ENCODE peak calls at places on chromosomes 11 and 22, in seven cellular contexts. One of them, this sample, is unnamed.

GRCh38 chr11:65883786-65884715 is 4.2 kb downstream of the FIBP start:
- DNase-seq in neuronal stem cell: no peak
- DNase-seq in trophoblast cell: no peak
- DNase-seq in H9: no peak
- DNase-seq in IMR-90: no peak
- DNase-seq in H1: no peak
- DNase-seq in mesendoderm: no peak
- DNase-seq in this sample: no peak

GRCh38 chr22:46063861-46064235 is 86.5 kb upstream of the PPARA start:
- DNase-seq in neuronal stem cell: no peak
- DNase-seq in trophoblast cell: no peak
- DNase-seq in H9: no peak
- DNase-seq in IMR-90: no peak
- DNase-seq in H1: no peak
- DNase-seq in mesendoderm: no peak
- DNase-seq in this sample: no peak

GRCh38 chr11:94563176-94563847 is 3.9 kb upstream of the PIWIL4 start:
- DNase-seq in neuronal stem cell: no peak
- DNase-seq in trophoblast cell: no peak
- DNase-seq in H9: no peak
- DNase-seq in IMR-90: peak
- DNase-seq in H1: no peak
- DNase-seq in mesendoderm: peak
- DNase-seq in this sample: peak

GRCh38 chr22:32880906-32881596 is 79.5 kb downstream of the TIMP3 start:
- DNase-seq in neuronal stem cell: no peak
- DNase-seq in trophoblast cell: no peak
- DNase-seq in H9: no peak
- DNase-seq in IMR-90: peak
- DNase-seq in H1: no peak
- DNase-seq in mesendoderm: peak
- DNase-seq in this sample: peak

GRCh38 chr11:326842-327580 is 6.4 kb upstream of the IFITM3 start:
- DNase-seq in neuronal stem cell: no peak
- DNase-seq in trophoblast cell: no peak
- DNase-seq in H9: no peak
- DNase-seq in IMR-90: peak
- DNase-seq in H1: no peak
- DNase-seq in mesendoderm: no peak
- DNase-seq in this sample: peak

GRCh38 chr11:115164774-115165173 is 339.4 kb downstream of the CADM1 start:
- DNase-seq in neuronal stem cell: no peak
- DNase-seq in trophoblast cell: no peak
- DNase-seq in H9: peak
- DNase-seq in IMR-90: no peak
- DNase-seq in H1: peak
- DNase-seq in mesendoderm: peak
- DNase-seq in this sample: peak

GRCh38 chr11:74543991-74544390 is 48.4 kb upstream of the POLD3 start:
- DNase-seq in neuronal stem cell: no peak
- DNase-seq in trophoblast cell: no peak
- DNase-seq in H9: no peak
- DNase-seq in IMR-90: no peak
- DNase-seq in H1: no peak
- DNase-seq in mesendoderm: peak
- DNase-seq in this sample: no peak

GRCh38 chr11:60111793-60112192 is 23.3 kb downstream of the MS4A2 start:
- DNase-seq in neuronal stem cell: no peak
- DNase-seq in trophoblast cell: no peak
- DNase-seq in H9: no peak
- DNase-seq in IMR-90: no peak
- DNase-seq in H1: no peak
- DNase-seq in mesendoderm: no peak
- DNase-seq in this sample: no peak

GRCh38 chr11:34585870-34586654 is 34.8 kb upstream of the EHF start:
- DNase-seq in neuronal stem cell: peak
- DNase-seq in trophoblast cell: no peak
- DNase-seq in H9: no peak
- DNase-seq in IMR-90: peak
- DNase-seq in H1: no peak
- DNase-seq in mesendoderm: peak
- DNase-seq in this sample: peak

GRCh38 chr11:17408641-17409040 is 20.2 kb upstream of the KCNJ11 start:
- DNase-seq in neuronal stem cell: no peak
- DNase-seq in trophoblast cell: no peak
- DNase-seq in H9: no peak
- DNase-seq in IMR-90: no peak
- DNase-seq in H1: no peak
- DNase-seq in mesendoderm: no peak
- DNase-seq in this sample: no peak

GRCh38 chr22:43750751-43751150 is 61.4 kb downstream of the EFCAB6 start:
- DNase-seq in neuronal stem cell: no peak
- DNase-seq in trophoblast cell: no peak
- DNase-seq in H9: no peak
- DNase-seq in IMR-90: no peak
- DNase-seq in H1: no peak
- DNase-seq in mesendoderm: no peak
- DNase-seq in this sample: no peak

GRCh38 chr11:6249822-6250555 is 9.6 kb upstream of the CCKBR start:
- DNase-seq in neuronal stem cell: no peak
- DNase-seq in trophoblast cell: peak
- DNase-seq in H9: no peak
- DNase-seq in IMR-90: peak
- DNase-seq in H1: no peak
- DNase-seq in mesendoderm: peak
- DNase-seq in this sample: peak

GRCh38 chr22:28670691-28671261 is 8.9 kb downstream of the TTC28 start:
- DNase-seq in neuronal stem cell: no peak
- DNase-seq in trophoblast cell: no peak
- DNase-seq in H9: no peak
- DNase-seq in IMR-90: peak
- DNase-seq in H1: no peak
- DNase-seq in mesendoderm: no peak
- DNase-seq in this sample: peak

GRCh38 chr11:33704240-33705002 is 3.8 kb upstream of the C11orf91 start:
- DNase-seq in neuronal stem cell: no peak
- DNase-seq in trophoblast cell: no peak
- DNase-seq in H9: no peak
- DNase-seq in IMR-90: no peak
- DNase-seq in H1: no peak
- DNase-seq in mesendoderm: no peak
- DNase-seq in this sample: no peak

GRCh38 chr11:17703951-17704350 is 15.4 kb upstream of the MYOD1 start:
- DNase-seq in neuronal stem cell: no peak
- DNase-seq in trophoblast cell: no peak
- DNase-seq in H9: no peak
- DNase-seq in IMR-90: peak
- DNase-seq in H1: no peak
- DNase-seq in mesendoderm: peak
- DNase-seq in this sample: no peak

GRCh38 chr11:44568706-44569473 is 3.4 kb downstream of the CD82 start:
- DNase-seq in neuronal stem cell: no peak
- DNase-seq in trophoblast cell: peak
- DNase-seq in H9: no peak
- DNase-seq in IMR-90: peak
- DNase-seq in H1: no peak
- DNase-seq in mesendoderm: no peak
- DNase-seq in this sample: peak

GRCh38 chr11:94838027-94838610 is 70.0 kb downstream of the AMOTL1 start:
- DNase-seq in neuronal stem cell: no peak
- DNase-seq in trophoblast cell: no peak
- DNase-seq in H9: no peak
- DNase-seq in IMR-90: no peak
- DNase-seq in H1: no peak
- DNase-seq in mesendoderm: no peak
- DNase-seq in this sample: no peak

GRCh38 chr11:57303280-57303989 is 21.3 kb downstream of the TNKS1BP1 start:
- DNase-seq in neuronal stem cell: no peak
- DNase-seq in trophoblast cell: no peak
- DNase-seq in H9: no peak
- DNase-seq in IMR-90: no peak
- DNase-seq in H1: no peak
- DNase-seq in mesendoderm: peak
- DNase-seq in this sample: no peak

GRCh38 chr22:50180727-50181521 is 4.8 kb upstream of the TRABD start:
- DNase-seq in neuronal stem cell: no peak
- DNase-seq in trophoblast cell: no peak
- DNase-seq in H9: no peak
- DNase-seq in IMR-90: no peak
- DNase-seq in H1: no peak
- DNase-seq in mesendoderm: no peak
- DNase-seq in this sample: no peak

DNA sequence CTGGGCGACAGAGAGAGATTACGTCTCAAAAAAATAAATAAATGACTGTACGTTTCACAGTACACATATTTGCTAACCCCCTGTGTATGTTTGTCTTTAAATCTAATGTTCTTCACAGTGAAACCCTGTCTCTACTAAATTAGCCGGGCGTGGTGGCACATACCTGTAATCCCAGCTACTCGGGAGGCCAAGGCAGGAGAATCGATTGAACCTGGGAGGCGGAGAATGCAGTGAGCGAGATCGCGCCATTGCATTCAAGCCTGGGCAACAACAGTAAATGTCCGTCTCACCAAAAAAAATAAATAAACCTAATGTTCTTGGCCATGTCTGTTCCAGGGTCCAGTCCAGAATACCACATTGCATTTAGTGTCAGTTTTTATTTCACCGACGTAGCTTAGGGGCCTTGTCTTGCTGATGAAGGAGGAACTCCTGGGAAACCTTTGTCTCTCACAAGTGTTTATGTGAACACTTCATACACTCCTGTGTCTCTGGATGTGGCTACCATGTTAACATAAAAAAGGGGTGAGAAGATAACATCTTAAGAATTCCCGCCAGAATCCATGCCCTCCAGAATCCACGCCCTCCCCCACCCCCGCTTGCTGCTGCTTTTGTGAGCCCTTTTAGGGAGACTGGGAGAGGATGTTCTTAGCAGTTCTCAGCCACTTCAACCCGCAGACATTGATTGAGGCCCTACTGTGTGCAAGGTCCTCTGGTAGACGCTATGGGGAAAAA is 5.0 kb upstream of the SERHL2 start:
- DNase-seq in neuronal stem cell: no peak
- DNase-seq in trophoblast cell: no peak
- DNase-seq in H9: no peak
- DNase-seq in IMR-90: no peak
- DNase-seq in H1: no peak
- DNase-seq in mesendoderm: peak
- DNase-seq in this sample: no peak
- H3K18ac ChIP-seq in neuronal stem cell: no peak
- H3K18ac ChIP-seq in trophoblast cell: no peak
- H3K18ac ChIP-seq in H9: no peak
- H3K18ac ChIP-seq in IMR-90: no peak
- H3K18ac ChIP-seq in H1: no peak
- H3K18ac ChIP-seq in mesendoderm: peak
- H3K18ac ChIP-seq in this sample: no peak

GRCh38 chr11:128477811-128478210 is 109.5 kb downstream of the ETS1 start:
- DNase-seq in neuronal stem cell: no peak
- DNase-seq in trophoblast cell: no peak
- DNase-seq in H9: no peak
- DNase-seq in IMR-90: no peak
- DNase-seq in H1: no peak
- DNase-seq in mesendoderm: no peak
- DNase-seq in this sample: no peak
- H3K18ac ChIP-seq in neuronal stem cell: no peak
- H3K18ac ChIP-seq in trophoblast cell: no peak
- H3K18ac ChIP-seq in H9: no peak
- H3K18ac ChIP-seq in IMR-90: no peak
- H3K18ac ChIP-seq in H1: no peak
- H3K18ac ChIP-seq in mesendoderm: no peak
- H3K18ac ChIP-seq in this sample: no peak

DNA sequence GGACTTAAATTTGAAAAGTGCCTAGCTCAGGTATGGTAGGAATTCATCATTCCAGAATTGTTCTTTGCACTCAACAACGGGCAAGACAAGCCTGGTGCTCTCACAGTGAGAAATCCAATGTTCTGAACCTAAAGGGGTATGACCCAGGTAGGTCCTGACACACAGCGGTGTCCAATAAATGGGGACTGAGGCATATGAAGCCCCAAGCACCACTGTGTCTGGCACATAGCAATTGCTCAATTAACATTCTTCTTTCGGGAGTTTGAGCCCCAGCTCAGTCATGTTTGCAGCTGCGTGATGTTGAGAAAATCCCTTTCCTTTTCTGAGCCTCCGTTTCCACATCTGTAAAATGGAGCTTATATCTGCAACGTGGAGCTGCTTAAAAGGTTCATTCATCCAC is 535.8 kb downstream of the MIAT start:
- DNase-seq in neuronal stem cell: no peak
- DNase-seq in trophoblast cell: no peak
- DNase-seq in H9: no peak
- DNase-seq in IMR-90: no peak
- DNase-seq in H1: no peak
- DNase-seq in mesendoderm: peak
- DNase-seq in this sample: no peak
- H3K18ac ChIP-seq in neuronal stem cell: no peak
- H3K18ac ChIP-seq in trophoblast cell: no peak
- H3K18ac ChIP-seq in H9: no peak
- H3K18ac ChIP-seq in IMR-90: no peak
- H3K18ac ChIP-seq in H1: no peak
- H3K18ac ChIP-seq in mesendoderm: no peak
- H3K18ac ChIP-seq in this sample: peak

GRCh38 chr22:34776827-34777226 is 289.1 kb upstream of the ISX start:
- DNase-seq in neuronal stem cell: no peak
- DNase-seq in trophoblast cell: no peak
- DNase-seq in H9: no peak
- DNase-seq in IMR-90: no peak
- DNase-seq in H1: no peak
- DNase-seq in mesendoderm: no peak
- DNase-seq in this sample: no peak
- H3K18ac ChIP-seq in neuronal stem cell: no peak
- H3K18ac ChIP-seq in trophoblast cell: no peak
- H3K18ac ChIP-seq in H9: no peak
- H3K18ac ChIP-seq in IMR-90: no peak
- H3K18ac ChIP-seq in H1: no peak
- H3K18ac ChIP-seq in mesendoderm: no peak
- H3K18ac ChIP-seq in this sample: no peak

This sample was measured in mesenchymal stem cell.